ENCODE peak calls at places on chromosomes 6 and 20, in six cellular contexts. M is NCI-H2081, W is DMS 273 treated with DMSO at 0.1 percent for 48 hours, R is fibroblast of lung, Y is NAMALWA, L is amniotic epithelial cell. E is an unnamed sample.

GRCh38 chr20:51653226-51653625 is 110.7 kb upstream of the NFATC2 start:
- DNase-seq in Y (no peak), L (no peak), R (no peak), M (no peak), W (no peak), E (no peak)

GRCh38 chr6:28816909-28817807 is 106.6 kb downstream of the TRIM27 start:
- DNase-seq in L (peak), R (peak), M (peak), W (peak), Y (peak), E (peak)

GRCh38 chr20:35237486-35237885 is 11.0 kb downstream of the MMP24 start:
- DNase-seq in M (no peak), L (no peak), W (no peak), R (no peak), Y (no peak), E (no peak)

GRCh38 chr6:158686791-158687381 is 37.0 kb downstream of the SYTL3 start:
- DNase-seq in Y (no peak), L (no peak), W (no peak), R (no peak), M (no peak), E (no peak)

GRCh38 chr6:13923527-13924145 is 1.1 kb upstream of the RNF182 start:
- DNase-seq in R (peak), M (no peak), L (peak), Y (no peak), W (no peak), E (no peak)

GRCh38 chr6:12113190-12113578 is 101.1 kb downstream of the HIVEP1 start:
- DNase-seq in L (peak), R (peak), Y (no peak), M (no peak), W (no peak), E (no peak)

GRCh38 chr20:22807646-22808045 is 223.3 kb upstream of the FOXA2 start:
- DNase-seq in W (no peak), L (no peak), Y (peak), M (no peak), R (no peak), E (peak)

GRCh38 chr6:162572240-162572639 is 155.3 kb downstream of the PRKN start:
- DNase-seq in Y (no peak), L (no peak), M (no peak), W (no peak), R (no peak), E (no peak)

GRCh38 chr6:16854986-16855385 is 93.7 kb upstream of the ATXN1 start:
- DNase-seq in M (no peak), L (peak), Y (no peak), R (no peak), W (no peak), E (no peak)

GRCh38 chr20:1838479-1839279 is 56.5 kb upstream of the SIRPA start:
- DNase-seq in Y (no peak), M (no peak), L (no peak), R (no peak), W (no peak), E (no peak)

GRCh38 chr20:5996765-5997164 is 46.3 kb downstream of the MCM8 start:
- DNase-seq in R (no peak), Y (peak), M (peak), W (no peak), L (no peak), E (no peak)

GRCh38 chr20:50366270-50367103 is 143.7 kb upstream of the PTPN1 start:
- DNase-seq in L (peak), W (peak), R (peak), Y (peak), M (peak), E (peak)

GRCh38 chr6:6952484-6952883 is 155.3 kb upstream of the RREB1 start:
- DNase-seq in L (no peak), M (no peak), W (no peak), Y (no peak), R (no peak), E (no peak)

GRCh38 chr20:30811896-30812671 is 445.4 kb upstream of the DEFB115 start:
- DNase-seq in R (peak), Y (peak), L (peak), M (peak), W (no peak), E (peak)

E was measured in NCI-H2171 treated with DMSO at 0.1 percent for 48 hours.